ENCODE peak calls at places on chromosomes 1 and 21, in eight cellular contexts. M, N, H, U, P, Z, X and F are unnamed samples.

GRCh38 chr21:15967661-15968060 is 237.9 kb downstream of the USP25 start:
- DNase-seq in P (no peak), N (peak; percentile 40), M (no peak), U (no peak), Z (no peak), H (no peak), X (peak; percentile 45), F (peak; percentile 7)

GRCh38 chr1:75582725-75583261 is 28.1 kb downstream of the SLC44A5 start:
- DNase-seq in N (no peak), Z (no peak), X (no peak), H (no peak), M (no peak), P (no peak), U (no peak), F (peak; percentile 17)

GRCh38 chr1:51955797-51956527 is 34.5 kb downstream of the RAB3B start:
- DNase-seq in N (no peak), U (no peak), H (no peak), Z (no peak), X (no peak), P (no peak), M (no peak), F (no peak)

GRCh38 chr1:214228976-214229375 is 52.0 kb upstream of the SMYD2 start:
- DNase-seq in X (no peak), M (no peak), P (no peak), U (no peak), H (no peak), N (no peak), Z (no peak), F (no peak)

GRCh38 chr1:66927528-66927927 is 2.7 kb downstream of the MIER1 start:
- DNase-seq in H (no peak), Z (no peak), P (no peak), N (no peak), M (no peak), U (no peak), X (no peak), F (no peak)

GRCh38 chr1:109792056-109792831 is 28.5 kb upstream of the EPS8L3 start:
- DNase-seq in P (peak; percentile 75), Z (no peak), X (peak; percentile 55), M (peak; percentile 64), U (peak; percentile 79), N (peak; percentile 76), H (peak; percentile 89), F (peak; percentile 85)

GRCh38 chr1:39142394-39143060 is 62.0 kb upstream of the MACF1 start:
- DNase-seq in U (no peak), H (no peak), M (peak; percentile 81), P (peak; percentile 66), N (peak; percentile 93), Z (no peak), X (peak; percentile 96), F (no peak)

GRCh38 chr1:16125483-16125882 is 30.4 kb downstream of the EPHA2 start:
- DNase-seq in N (no peak), P (no peak), H (no peak), X (no peak), U (no peak), Z (peak; percentile 18), M (no peak), F (no peak)

GRCh38 chr1:207172885-207173284 is 68.9 kb downstream of the C4BPA start:
- DNase-seq in X (no peak), H (no peak), U (no peak), M (no peak), Z (no peak), N (no peak), P (no peak), F (no peak)

GRCh38 chr1:21623411-21623961 is 45.7 kb downstream of the RAP1GAP start:
- DNase-seq in H (peak; percentile 80), P (peak; percentile 92), M (peak; percentile 97), Z (no peak), X (peak; percentile 41), N (peak; percentile 8), U (peak; percentile 58), F (no peak)

GRCh38 chr1:53860967-53861411 is 22.9 kb upstream of the NDC1 start:
- DNase-seq in M (peak; percentile 53), U (peak; percentile 42), P (no peak), X (peak; percentile 49), Z (no peak), N (peak; percentile 78), H (peak; percentile 56), F (peak; percentile 69)

GRCh38 chr1:96374076-96374762 is 347.4 kb upstream of the PTBP2 start:
- DNase-seq in H (no peak), X (no peak), M (no peak), U (no peak), Z (no peak), N (peak; percentile 29), P (no peak), F (peak; percentile 70)

GRCh38 chr1:79004916-79005315 is 1.6 kb downstream of the ADGRL4 start:
- DNase-seq in P (no peak), X (no peak), N (no peak), Z (no peak), U (no peak), H (no peak), M (no peak), F (peak; percentile 42)

GRCh38 chr1:206106328-206107167 is 10.6 kb downstream of the AVPR1B start:
- DNase-seq in Z (peak; percentile 93), X (peak; percentile 87), P (peak; percentile 85), U (peak; percentile 83), H (peak; percentile 71), N (peak; percentile 92), M (peak; percentile 84), F (peak; percentile 91)

GRCh38 chr1:160206421-160207117 is 1.4 kb downstream of the PEA15 start:
- DNase-seq in N (peak; percentile 68), M (no peak), U (no peak), H (peak; percentile 50), Z (no peak), P (no peak), X (peak; percentile 72), F (peak; percentile 92)

GRCh38 chr21:46124926-46125845 is 27.3 kb downstream of the COL6A2 start:
- DNase-seq in H (no peak), Z (peak; percentile 63), N (no peak), P (peak; percentile 40), M (peak; percentile 3), U (peak; percentile 7), X (no peak), F (no peak)

GRCh38 chr21:43991447-43991991 is 20.6 kb upstream of the TRAPPC10 start:
- DNase-seq in U (no peak), P (peak; percentile 41), H (no peak), M (no peak), X (no peak), Z (peak; percentile 80), N (no peak), F (no peak)

GRCh38 chr1:14487671-14488070 is 110.8 kb upstream of the KAZN start:
- DNase-seq in U (no peak), P (no peak), N (peak; percentile 38), X (no peak), H (no peak), Z (no peak), M (no peak), F (no peak)

GRCh38 chr1:235635938-235636663 is 13.5 kb downstream of the GNG4 start:
- DNase-seq in M (no peak), X (peak; percentile 18), U (no peak), N (no peak), Z (peak; percentile 52), H (no peak), P (no peak), F (no peak)
- TF ChIP-seq CTCF in M (no peak), X (peak; percentile 6), U (no peak), N (no peak), Z (no peak), H (no peak), P (no peak), F (no peak)

DNA sequence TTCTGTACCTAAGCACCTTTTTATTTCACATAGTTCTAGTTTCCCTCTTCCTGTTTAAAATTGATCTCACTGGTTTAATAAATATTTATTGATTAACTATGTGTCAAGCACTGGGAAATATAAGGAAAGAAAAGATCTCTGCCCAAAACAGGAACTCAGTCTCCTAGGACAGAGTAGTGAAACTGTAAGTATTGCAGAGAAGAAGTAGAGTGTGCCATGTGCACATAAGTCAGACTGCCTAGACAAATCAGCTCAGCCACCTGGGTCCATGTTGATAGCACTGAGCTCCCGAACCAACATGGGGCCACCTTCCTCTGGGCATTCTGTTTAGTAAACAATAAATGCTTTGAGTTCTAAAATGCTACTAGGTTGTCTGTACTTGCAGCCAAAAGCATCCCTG is 9.8 kb upstream of the SSX2IP start:
- DNase-seq in U (no peak), H (no peak), Z (no peak), N (no peak), X (no peak), P (no peak), M (no peak), F (no peak)
- H3K4me3 ChIP-seq in U (no peak overlapping the region), H (no peak overlapping the region), Z (no peak overlapping the region), N (no peak overlapping the region), X (no peak overlapping the region), P (no peak overlapping the region), M (no peak overlapping the region), F (no peak overlapping the region)

GRCh38 chr21:38806153-38806941 is 618 bp downstream of the ETS2 start:
- DNase-seq in Z (peak; percentile 90), M (peak; percentile 38), H (no peak), P (peak; percentile 69), N (no peak), U (no peak), X (no peak), F (no peak)
- TF ChIP-seq CTCF in Z (no peak), M (peak; percentile 8), H (no peak), P (peak; percentile 15), N (no peak), U (no peak), X (peak; percentile 5), F (no peak)

GRCh38 chr21:21203822-21204339 is 205.7 kb downstream of the NCAM2 start:
- DNase-seq in N (no peak), U (no peak), X (no peak), Z (no peak), M (no peak), P (no peak), H (no peak), F (no peak)

GRCh38 chr21:21200103-21200938 is 202.1 kb downstream of the NCAM2 start:
- DNase-seq in M (peak; percentile 12), H (peak; percentile 3), Z (no peak), X (peak; percentile 83), U (peak; percentile 87), P (no peak), N (peak; percentile 85), F (peak; percentile 100)

GRCh38 chr21:21199342-21200102 is 201.3 kb downstream of the NCAM2 start:
- DNase-seq in H (no peak), P (no peak), X (no peak), N (no peak), U (no peak), Z (no peak), M (no peak), F (peak; percentile 27)

GRCh38 chr21:21196848-21197247 is 198.6 kb downstream of the NCAM2 start:
- DNase-seq in P (no peak), N (no peak), U (no peak), H (no peak), M (no peak), Z (no peak), X (no peak), F (no peak)

DNA sequence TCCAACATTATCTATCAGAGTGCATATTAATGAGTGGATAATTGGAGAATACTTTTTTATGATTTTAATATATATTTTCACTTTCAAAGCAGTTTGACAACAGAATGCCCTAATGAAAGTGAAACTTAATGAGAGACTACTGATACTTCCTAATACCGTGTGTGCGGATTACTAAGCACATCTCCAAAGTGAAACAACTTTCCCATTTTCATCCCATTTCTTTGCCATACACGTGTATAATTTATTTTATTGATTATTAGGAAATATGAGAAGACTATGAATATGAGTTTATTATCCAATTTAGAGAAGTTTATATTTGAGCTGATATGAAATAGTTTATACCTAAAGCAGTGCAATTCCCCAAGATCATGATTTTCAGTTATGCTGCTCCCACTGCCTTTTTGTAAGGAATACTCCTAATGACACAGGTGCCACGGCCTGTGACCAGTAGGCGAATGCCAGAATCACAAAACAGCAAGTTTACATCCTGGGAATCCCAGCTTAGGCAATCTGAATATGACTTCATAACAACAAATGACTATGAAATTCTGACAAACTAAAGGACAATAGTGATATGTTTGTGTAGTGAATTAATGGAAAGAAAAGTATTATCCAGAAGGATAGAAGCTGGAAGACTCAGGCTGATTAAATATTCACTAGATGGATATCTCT is 202.9 kb downstream of the NCAM2 start:
- DNase-seq in P (no peak), Z (no peak), N (no peak), U (peak; percentile 26), X (no peak), M (no peak), H (no peak), F (peak; percentile 65)
- H3K4me3 ChIP-seq in P (peak overlapping the region; percentile 4), Z (peak overlapping the region; percentile 4), N (peak overlapping the region; percentile 9), U (no peak overlapping the region), X (no peak overlapping the region), M (no peak overlapping the region), H (no peak overlapping the region), F (no peak overlapping the region)